ENCODE peak calls at places on chromosome 4, in four cellular contexts. L, T, N and Z are unnamed samples.

GRCh38 chr4:100095729-100096595 is 94.3 kb downstream of the DDIT4L start:
- DNase-seq in N (peak), T (peak), L (no peak), Z (peak)

GRCh38 chr4:20462426-20463175 is 210.9 kb downstream of the SLIT2 start:
- DNase-seq in N (no peak), L (no peak), T (no peak), Z (no peak)

GRCh38 chr4:83285022-83285387 is 407 bp upstream of the COQ2 start:
- DNase-seq in L (no peak), T (no peak), N (no peak), Z (peak)

GRCh38 chr4:76386566-76387305 is 34.2 kb downstream of the CCDC158 start:
- DNase-seq in T (no peak), L (no peak), N (no peak), Z (no peak)

GRCh38 chr4:94976371-94977011 is 218.7 kb downstream of the BMPR1B start:
- DNase-seq in N (no peak), T (no peak), L (no peak), Z (no peak)

GRCh38 chr4:98421106-98421505 is 159.9 kb downstream of the RAP1GDS1 start:
- DNase-seq in T (no peak), N (no peak), L (no peak), Z (no peak)

GRCh38 chr4:139841464-139842195 is 176.0 kb downstream of the MGST2 start:
- DNase-seq in L (no peak), T (peak), N (no peak), Z (peak)

GRCh38 chr4:68228568-68228967 is 16.9 kb downstream of the TMPRSS11B start:
- DNase-seq in N (no peak), L (no peak), T (no peak), Z (no peak)

GRCh38 chr4:28443786-28444412 is 1583.3 kb downstream of the STIM2 start:
- DNase-seq in L (no peak), T (no peak), N (no peak), Z (no peak)

GRCh38 chr4:181138116-181138515 is 1105.1 kb upstream of the TENM3 start:
- DNase-seq in T (no peak), N (no peak), L (no peak), Z (no peak)

GRCh38 chr4:10084651-10085320 is 31.8 kb downstream of the WDR1 start:
- DNase-seq in T (no peak), L (no peak), N (no peak), Z (no peak)

GRCh38 chr4:151434183-151434860 is 25.3 kb downstream of the FHIP1A start:
- DNase-seq in L (no peak), T (no peak), N (no peak), Z (no peak)

GRCh38 chr4:189062047-189062820 is 878.4 kb upstream of the FRG1 start:
- DNase-seq in L (no peak), T (no peak), N (no peak), Z (no peak)

GRCh38 chr4:101126044-101126443 is 221.3 kb downstream of the PPP3CA start:
- DNase-seq in L (no peak), N (no peak), T (no peak), Z (no peak)

GRCh38 chr4:8046925-8047541 is 107.4 kb upstream of the AFAP1 start:
- DNase-seq in L (no peak), T (no peak), N (no peak), Z (no peak)

GRCh38 chr4:1638272-1638598 is 45.9 kb downstream of the FAM53A start:
- DNase-seq in T (no peak), N (no peak), L (no peak), Z (no peak)

GRCh38 chr4:148391056-148391455 is 51.2 kb downstream of the NR3C2 start:
- DNase-seq in N (no peak), T (no peak), L (no peak), Z (no peak)

GRCh38 chr4:2837904-2838496 is 5.6 kb upstream of the ADD1 start:
- DNase-seq in L (peak), T (no peak), N (peak), Z (no peak)

GRCh38 chr4:48254381-48255072 is 15.1 kb downstream of the TEC start:
- DNase-seq in L (no peak), T (no peak), N (no peak), Z (no peak)